ENCODE peak calls at places on chromosomes 11 and 22, in ten cellular contexts. One of them, this sample, is unnamed. For H3K9me3, the result is how much of the 10 kb centered on the place peaks cover.

GRCh38 chr11:40716344-40717178 is 742.9 kb downstream of the LRRC4C start:
- DNase-seq in spleen: no peak
- DNase-seq in Panc1: no peak
- DNase-seq in stomach: no peak
- DNase-seq in sigmoid colon: no peak
- DNase-seq in breast epithelium: no peak
- DNase-seq in transverse colon: no peak
- DNase-seq in GM12878: no peak
- DNase-seq in prostate gland: no peak
- DNase-seq in endothelial cell of umbilical vein: no peak
- DNase-seq in this sample: no peak

GRCh38 chr22:50184004-50184461 is 1.7 kb upstream of the TRABD start:
- DNase-seq in transverse colon: peak
- DNase-seq in endothelial cell of umbilical vein: no peak
- DNase-seq in spleen: peak
- DNase-seq in GM12878: no peak
- DNase-seq in breast epithelium: peak
- DNase-seq in stomach: peak
- DNase-seq in prostate gland: peak
- DNase-seq in sigmoid colon: peak
- DNase-seq in Panc1: no peak
- DNase-seq in this sample: no peak

GRCh38 chr11:3671334-3672254 is at the start of gene CHRNA10:
- DNase-seq in transverse colon: no peak
- DNase-seq in Panc1: no peak
- DNase-seq in spleen: no peak
- DNase-seq in prostate gland: no peak
- DNase-seq in stomach: no peak
- DNase-seq in GM12878: no peak
- DNase-seq in endothelial cell of umbilical vein: no peak
- DNase-seq in breast epithelium: no peak
- DNase-seq in sigmoid colon: no peak
- DNase-seq in this sample: no peak

GRCh38 chr11:106998126-106998525 is 20.1 kb downstream of the GUCY1A2 start:
- DNase-seq in Panc1: no peak
- DNase-seq in stomach: no peak
- DNase-seq in sigmoid colon: no peak
- DNase-seq in breast epithelium: no peak
- DNase-seq in GM12878: no peak
- DNase-seq in endothelial cell of umbilical vein: no peak
- DNase-seq in prostate gland: no peak
- DNase-seq in transverse colon: no peak
- DNase-seq in spleen: no peak
- DNase-seq in this sample: no peak

GRCh38 chr11:19959697-19960096 is 200.6 kb downstream of the DBX1 start:
- DNase-seq in breast epithelium: no peak
- DNase-seq in endothelial cell of umbilical vein: no peak
- DNase-seq in spleen: no peak
- DNase-seq in GM12878: no peak
- DNase-seq in prostate gland: no peak
- DNase-seq in transverse colon: no peak
- DNase-seq in sigmoid colon: no peak
- DNase-seq in stomach: no peak
- DNase-seq in Panc1: no peak
- DNase-seq in this sample: no peak

GRCh38 chr11:70948855-70949551 is 303.4 kb downstream of the SHANK2 start:
- DNase-seq in Panc1: no peak
- DNase-seq in GM12878: no peak
- DNase-seq in stomach: peak
- DNase-seq in prostate gland: no peak
- DNase-seq in transverse colon: no peak
- DNase-seq in breast epithelium: no peak
- DNase-seq in spleen: no peak
- DNase-seq in endothelial cell of umbilical vein: no peak
- DNase-seq in sigmoid colon: no peak
- DNase-seq in this sample: no peak

GRCh38 chr22:23245045-23245798 is 64.9 kb downstream of the BCR start:
- DNase-seq in stomach: no peak
- DNase-seq in endothelial cell of umbilical vein: no peak
- DNase-seq in transverse colon: no peak
- DNase-seq in spleen: no peak
- DNase-seq in GM12878: no peak
- DNase-seq in sigmoid colon: no peak
- DNase-seq in breast epithelium: no peak
- DNase-seq in Panc1: no peak
- DNase-seq in prostate gland: no peak
- DNase-seq in this sample: no peak

GRCh38 chr11:47551086-47551485 is 1.8 kb downstream of the CELF1 start:
- DNase-seq in GM12878: no peak
- DNase-seq in Panc1: peak
- DNase-seq in endothelial cell of umbilical vein: peak
- DNase-seq in sigmoid colon: no peak
- DNase-seq in transverse colon: no peak
- DNase-seq in spleen: no peak
- DNase-seq in breast epithelium: no peak
- DNase-seq in prostate gland: no peak
- DNase-seq in stomach: no peak
- DNase-seq in this sample: no peak

GRCh38 chr11:12284321-12285050 is 92.9 kb upstream of the PARVA start:
- DNase-seq in Panc1: no peak
- DNase-seq in endothelial cell of umbilical vein: peak
- DNase-seq in prostate gland: peak
- DNase-seq in spleen: no peak
- DNase-seq in stomach: peak
- DNase-seq in GM12878: no peak
- DNase-seq in sigmoid colon: no peak
- DNase-seq in transverse colon: no peak
- DNase-seq in breast epithelium: no peak
- DNase-seq in this sample: no peak

DNA sequence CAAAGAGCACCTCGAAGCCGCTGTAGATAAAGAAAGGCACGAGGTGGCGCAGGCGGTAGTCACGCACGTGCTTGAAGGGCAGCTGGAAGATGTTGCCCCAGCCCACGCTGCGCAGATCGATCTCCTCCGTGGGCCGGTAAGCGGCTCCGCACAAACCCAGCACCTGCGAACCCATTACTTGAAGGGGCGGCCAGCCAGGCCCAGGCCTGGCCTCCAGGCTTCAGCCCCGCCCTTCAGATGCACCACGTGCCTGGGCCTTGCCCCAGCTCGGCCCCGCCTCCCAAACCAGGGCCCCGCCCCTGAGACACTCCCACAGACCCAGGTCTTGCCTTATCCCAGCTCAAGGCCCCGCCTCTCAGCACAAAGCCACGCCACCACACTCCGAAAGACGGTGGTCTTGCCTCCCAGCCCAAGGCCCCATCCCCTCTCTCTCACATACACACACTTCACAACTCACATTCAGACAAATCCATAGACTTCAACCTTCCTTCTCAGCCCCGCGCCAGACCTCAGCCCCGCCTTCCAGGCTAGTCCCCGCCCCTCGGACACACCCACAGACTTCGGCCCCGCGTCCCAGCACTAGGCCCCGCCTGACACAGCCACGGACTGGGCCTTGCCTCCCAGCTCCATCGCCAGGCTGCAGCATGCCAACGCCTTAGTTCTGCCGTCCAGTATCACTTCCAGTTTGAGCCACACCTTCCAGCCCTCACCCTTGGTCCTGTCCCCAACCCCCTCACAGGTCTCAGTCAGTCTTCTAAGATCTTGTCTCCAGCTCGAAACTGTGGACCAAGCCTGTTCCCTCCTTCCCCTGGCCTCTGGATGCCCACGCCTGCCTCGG is 7.1 kb downstream of the UNC93B1 start:
- DNase-seq in Panc1: no peak
- DNase-seq in stomach: peak
- DNase-seq in prostate gland: no peak
- DNase-seq in breast epithelium: no peak
- DNase-seq in GM12878: no peak
- DNase-seq in transverse colon: peak
- DNase-seq in spleen: peak
- DNase-seq in endothelial cell of umbilical vein: peak
- DNase-seq in sigmoid colon: no peak
- DNase-seq in this sample: no peak
- TF ChIP-seq POLR2AphosphoS5 in Panc1: no peak
- TF ChIP-seq POLR2AphosphoS5 in stomach: no peak
- TF ChIP-seq POLR2AphosphoS5 in prostate gland: no peak
- TF ChIP-seq POLR2AphosphoS5 in breast epithelium: no peak
- TF ChIP-seq POLR2AphosphoS5 in GM12878: peak
- TF ChIP-seq POLR2AphosphoS5 in transverse colon: peak
- TF ChIP-seq POLR2AphosphoS5 in spleen: peak
- TF ChIP-seq POLR2AphosphoS5 in endothelial cell of umbilical vein: no peak
- TF ChIP-seq POLR2AphosphoS5 in sigmoid colon: no peak
- TF ChIP-seq POLR2AphosphoS5 in this sample: no peak

DNA sequence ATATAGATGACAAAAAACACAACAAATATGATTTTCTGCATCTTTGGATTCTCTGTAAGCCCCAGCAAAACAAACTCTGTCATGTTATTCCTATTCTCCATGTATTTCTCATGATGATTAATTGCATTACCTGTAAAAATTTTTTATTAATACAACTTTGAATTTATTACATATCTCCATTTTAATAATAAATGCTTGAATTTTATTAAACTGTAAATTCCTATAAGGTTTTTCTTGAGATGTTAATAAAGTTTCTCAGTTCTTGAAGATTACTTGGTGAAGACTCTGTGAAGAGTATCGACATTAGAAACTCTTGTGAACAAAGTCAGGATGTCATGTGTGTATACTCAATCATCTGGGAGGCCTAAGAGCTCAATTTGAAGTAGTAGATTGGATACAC is at the start of gene OR4C46:
- DNase-seq in stomach: no peak
- DNase-seq in transverse colon: no peak
- DNase-seq in sigmoid colon: no peak
- DNase-seq in breast epithelium: no peak
- DNase-seq in Panc1: no peak
- DNase-seq in prostate gland: no peak
- DNase-seq in spleen: no peak
- DNase-seq in GM12878: no peak
- DNase-seq in endothelial cell of umbilical vein: no peak
- DNase-seq in this sample: no peak
- H3K9me3 ChIP-seq in stomach: under half
- H3K9me3 ChIP-seq in transverse colon: under half
- H3K9me3 ChIP-seq in sigmoid colon: under half
- H3K9me3 ChIP-seq in breast epithelium: under half
- H3K9me3 ChIP-seq in Panc1: under half
- H3K9me3 ChIP-seq in prostate gland: under half
- H3K9me3 ChIP-seq in spleen: half or more
- H3K9me3 ChIP-seq in GM12878: under half
- H3K9me3 ChIP-seq in endothelial cell of umbilical vein: under half
- H3K9me3 ChIP-seq in this sample: under half

DNA sequence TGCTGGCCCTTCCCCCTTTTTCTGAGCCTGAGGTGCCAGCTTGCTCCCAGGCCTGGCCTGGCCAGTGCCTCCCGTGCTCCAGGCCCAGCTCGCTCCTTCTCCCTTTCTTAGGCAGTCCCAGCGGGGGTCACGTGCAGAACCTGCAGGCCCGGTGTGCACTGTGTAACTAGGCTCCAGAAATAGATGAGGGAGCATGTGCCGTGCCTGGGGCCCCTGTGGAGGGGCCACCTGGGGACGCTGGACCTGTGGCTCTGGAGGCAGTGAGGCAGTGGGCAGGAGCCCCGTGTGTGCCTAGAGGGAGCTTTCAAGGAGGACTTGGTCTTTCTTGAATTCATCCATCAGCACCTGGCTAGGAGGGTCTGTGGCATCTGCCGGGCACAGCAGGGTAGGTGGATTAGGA is 11.5 kb downstream of the PTDSS2 start:
- DNase-seq in stomach: no peak
- DNase-seq in breast epithelium: no peak
- DNase-seq in GM12878: no peak
- DNase-seq in Panc1: no peak
- DNase-seq in endothelial cell of umbilical vein: no peak
- DNase-seq in transverse colon: no peak
- DNase-seq in spleen: no peak
- DNase-seq in prostate gland: no peak
- DNase-seq in sigmoid colon: no peak
- DNase-seq in this sample: no peak
- H3K27ac ChIP-seq in stomach: no peak
- H3K27ac ChIP-seq in breast epithelium: no peak
- H3K27ac ChIP-seq in GM12878: no peak
- H3K27ac ChIP-seq in Panc1: no peak
- H3K27ac ChIP-seq in endothelial cell of umbilical vein: no peak
- H3K27ac ChIP-seq in transverse colon: no peak
- H3K27ac ChIP-seq in spleen: no peak
- H3K27ac ChIP-seq in prostate gland: no peak
- H3K27ac ChIP-seq in sigmoid colon: no peak
- H3K27ac ChIP-seq in this sample: no peak

GRCh38 chr22:47600281-47600680 is 837.8 kb downstream of the TBC1D22A start:
- DNase-seq in endothelial cell of umbilical vein: no peak
- DNase-seq in stomach: no peak
- DNase-seq in Panc1: no peak
- DNase-seq in breast epithelium: no peak
- DNase-seq in spleen: peak
- DNase-seq in prostate gland: no peak
- DNase-seq in transverse colon: no peak
- DNase-seq in sigmoid colon: peak
- DNase-seq in GM12878: no peak
- DNase-seq in this sample: no peak

GRCh38 chr22:47601666-47602065 is 839.2 kb downstream of the TBC1D22A start:
- DNase-seq in prostate gland: no peak
- DNase-seq in endothelial cell of umbilical vein: no peak
- DNase-seq in sigmoid colon: peak
- DNase-seq in Panc1: no peak
- DNase-seq in transverse colon: no peak
- DNase-seq in spleen: peak
- DNase-seq in stomach: peak
- DNase-seq in breast epithelium: no peak
- DNase-seq in GM12878: no peak
- DNase-seq in this sample: no peak

GRCh38 chr22:47600791-47601400 is 838.4 kb downstream of the TBC1D22A start:
- DNase-seq in breast epithelium: no peak
- DNase-seq in transverse colon: no peak
- DNase-seq in GM12878: no peak
- DNase-seq in sigmoid colon: peak
- DNase-seq in stomach: peak
- DNase-seq in endothelial cell of umbilical vein: no peak
- DNase-seq in prostate gland: no peak
- DNase-seq in Panc1: no peak
- DNase-seq in spleen: no peak
- DNase-seq in this sample: no peak

GRCh38 chr22:47598864-47599263 is 836.4 kb downstream of the TBC1D22A start:
- DNase-seq in Panc1: no peak
- DNase-seq in endothelial cell of umbilical vein: no peak
- DNase-seq in GM12878: no peak
- DNase-seq in transverse colon: no peak
- DNase-seq in spleen: no peak
- DNase-seq in sigmoid colon: peak
- DNase-seq in breast epithelium: no peak
- DNase-seq in stomach: peak
- DNase-seq in prostate gland: no peak
- DNase-seq in this sample: no peak

DNA sequence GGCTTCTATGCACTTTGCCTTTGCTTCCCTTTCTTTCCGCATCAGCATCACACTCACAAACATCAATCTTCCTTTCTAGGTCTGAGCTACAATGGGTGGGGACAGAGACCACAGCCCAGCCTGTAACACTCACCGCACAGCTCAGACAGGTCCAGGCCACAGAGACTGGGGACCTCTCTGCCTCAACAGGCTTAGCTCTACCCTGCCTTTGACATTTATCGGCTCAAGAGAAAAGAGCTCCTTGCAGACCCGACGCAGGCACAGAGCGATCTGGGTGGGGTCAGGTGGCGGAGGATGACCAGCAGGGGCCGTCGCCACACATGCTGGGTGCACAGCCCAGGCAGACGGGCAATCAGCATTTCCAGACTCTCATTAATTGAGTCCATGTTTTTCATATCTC is 837.3 kb downstream of the TBC1D22A start:
- DNase-seq in prostate gland: no peak
- DNase-seq in stomach: peak
- DNase-seq in breast epithelium: no peak
- DNase-seq in endothelial cell of umbilical vein: no peak
- DNase-seq in GM12878: no peak
- DNase-seq in sigmoid colon: peak
- DNase-seq in Panc1: no peak
- DNase-seq in transverse colon: no peak
- DNase-seq in spleen: peak
- DNase-seq in this sample: no peak
- TF ChIP-seq POLR2AphosphoS5 in prostate gland: no peak
- TF ChIP-seq POLR2AphosphoS5 in stomach: no peak
- TF ChIP-seq POLR2AphosphoS5 in breast epithelium: no peak
- TF ChIP-seq POLR2AphosphoS5 in endothelial cell of umbilical vein: no peak
- TF ChIP-seq POLR2AphosphoS5 in GM12878: no peak
- TF ChIP-seq POLR2AphosphoS5 in sigmoid colon: no peak
- TF ChIP-seq POLR2AphosphoS5 in Panc1: no peak
- TF ChIP-seq POLR2AphosphoS5 in transverse colon: no peak
- TF ChIP-seq POLR2AphosphoS5 in spleen: no peak
- TF ChIP-seq POLR2AphosphoS5 in this sample: no peak